ENCODE peak calls at places on chromosome 6, in ten cellular contexts. I is AG08395; Y is B cell; R is activated gamma-delta T cell treated with Interleukin-2 at 50 U/mL for 16 hours; M is ELR; K is BJ; T is stimulated activated CD8-positive, alpha-beta memory T cell treated with anti-CD3 and anti-CD28 coated beads, Interleukin-12 subunit alpha, Interleukin-12 subunit beta, amount 100 ng/mL, for 4 hours; G is stimulated activated effector memory CD8-positive, alpha-beta T cell treated with anti-CD3 and anti-CD28 coated beads, Interleukin-12 subunit alpha, Interleukin-12 subunit beta, amount 100 ng/mL, for 72 hours; V is hypothalamus; Z is ovary. F is an unnamed sample.

GRCh38 chr6:35402136-35402855 is 49.8 kb upstream of the FANCE start:
- DNase-seq in I (no peak), Y (no peak), R (no peak), M (no peak), K (no peak), T (no peak), G (no peak), V (no peak), Z (no peak), F (no peak)

GRCh38 chr6:74731204-74731603 is 474.6 kb downstream of the COL12A1 start:
- DNase-seq in I (no peak), Y (no peak), R (no peak), M (peak), K (no peak), T (no peak), G (no peak), V (no peak), Z (no peak), F (no peak)

GRCh38 chr6:49966823-49967222 is 2.6 kb downstream of the DEFB113 start:
- DNase-seq in I (no peak), Y (no peak), R (no peak), M (no peak), K (no peak), T (no peak), G (no peak), V (no peak), Z (no peak), F (no peak)

GRCh38 chr6:34392497-34393190 is at the start of gene NUDT3:
- DNase-seq in I (peak), Y (peak), R (peak), M (peak), K (peak), T (peak), G (peak), V (peak), Z (peak), F (peak)

GRCh38 chr6:105896052-105896820 is 189.9 kb upstream of the PRDM1 start:
- DNase-seq in I (no peak), Y (no peak), R (no peak), M (no peak), K (no peak), T (no peak), G (no peak), V (no peak), Z (no peak), F (no peak)

GRCh38 chr6:54085526-54085925 is 25.7 kb upstream of the MLIP start:
- DNase-seq in I (peak), Y (no peak), R (no peak), M (peak), K (peak), T (no peak), G (no peak), V (peak), Z (no peak), F (peak)

GRCh38 chr6:158353851-158354508 is 41.7 kb downstream of the TULP4 start:
- DNase-seq in I (no peak), Y (no peak), R (no peak), M (peak), K (no peak), T (no peak), G (no peak), V (no peak), Z (no peak), F (no peak)

GRCh38 chr6:132085731-132086130 is 134.6 kb upstream of the CCN2 start:
- DNase-seq in I (no peak), Y (no peak), R (no peak), M (peak), K (no peak), T (no peak), G (no peak), V (no peak), Z (no peak), F (no peak)

GRCh38 chr6:97394160-97394748 is 111.2 kb upstream of the MMS22L start:
- DNase-seq in I (peak), Y (peak), R (peak), M (peak), K (no peak), T (no peak), G (peak), V (no peak), Z (no peak), F (no peak)

GRCh38 chr6:165676435-165677068 is 13.5 kb upstream of the PDE10A start:
- DNase-seq in I (no peak), Y (no peak), R (no peak), M (no peak), K (no peak), T (no peak), G (no peak), V (no peak), Z (no peak), F (peak)

GRCh38 chr6:4446982-4447381 is 311.6 kb upstream of the ECI2 start:
- DNase-seq in I (peak), Y (peak), R (no peak), M (peak), K (peak), T (no peak), G (no peak), V (no peak), Z (no peak), F (no peak)

GRCh38 chr6:2132416-2132815 is 113.0 kb downstream of the GMDS start:
- DNase-seq in I (no peak), Y (no peak), R (no peak), M (no peak), K (no peak), T (no peak), G (no peak), V (no peak), Z (no peak), F (no peak)

GRCh38 chr6:96394727-96395126 is 126.9 kb upstream of the UFL1 start:
- DNase-seq in I (no peak), Y (no peak), R (no peak), M (no peak), K (no peak), T (no peak), G (no peak), V (no peak), Z (no peak), F (no peak)

GRCh38 chr6:38391206-38391908 is 248.4 kb downstream of the BTBD9 start:
- DNase-seq in I (no peak), Y (no peak), R (no peak), M (peak), K (no peak), T (no peak), G (no peak), V (no peak), Z (no peak), F (no peak)